ENCODE peak calls at places on chromosomes 6 and 20, in five cellular contexts. One of them, this sample, is unnamed.

GRCh38 chr20:8334641-8335040 is 202.6 kb downstream of the PLCB1 start:
- DNase-seq in PC-9: no peak
- DNase-seq in PC-3: no peak
- DNase-seq in neural progenitor cell: no peak
- DNase-seq in K562: no peak
- DNase-seq in this sample: no peak

GRCh38 chr20:4626228-4626627 is 95.5 kb upstream of the PRND start:
- DNase-seq in PC-9: no peak
- DNase-seq in neural progenitor cell: no peak
- DNase-seq in K562: no peak
- DNase-seq in PC-3: no peak
- DNase-seq in this sample: no peak

GRCh38 chr6:143260857-143261256 is 189.6 kb downstream of the ADAT2 start:
- DNase-seq in PC-9: peak
- DNase-seq in neural progenitor cell: no peak
- DNase-seq in PC-3: peak
- DNase-seq in K562: no peak
- DNase-seq in this sample: no peak

GRCh38 chr20:20083796-20084195 is 31.5 kb downstream of the CFAP61 start:
- DNase-seq in PC-9: no peak
- DNase-seq in neural progenitor cell: peak
- DNase-seq in K562: peak
- DNase-seq in PC-3: peak
- DNase-seq in this sample: no peak

GRCh38 chr20:9808166-9808565 is 30.7 kb downstream of the PAK5 start:
- DNase-seq in K562: no peak
- DNase-seq in PC-9: no peak
- DNase-seq in PC-3: no peak
- DNase-seq in neural progenitor cell: no peak
- DNase-seq in this sample: no peak

GRCh38 chr6:134166529-134167221 is 114.3 kb upstream of the SLC2A12 start:
- DNase-seq in PC-3: peak
- DNase-seq in K562: no peak
- DNase-seq in PC-9: no peak
- DNase-seq in neural progenitor cell: no peak
- DNase-seq in this sample: no peak

GRCh38 chr6:21265264-21266044 is 328.1 kb upstream of the SOX4 start:
- DNase-seq in K562: no peak
- DNase-seq in PC-9: no peak
- DNase-seq in neural progenitor cell: no peak
- DNase-seq in PC-3: peak
- DNase-seq in this sample: no peak

GRCh38 chr6:161407581-161407980 is 133.7 kb upstream of the AGPAT4 start:
- DNase-seq in PC-9: no peak
- DNase-seq in K562: peak
- DNase-seq in neural progenitor cell: peak
- DNase-seq in PC-3: peak
- DNase-seq in this sample: no peak

GRCh38 chr6:43737272-43738081 is 32.5 kb upstream of the VEGFA start:
- DNase-seq in PC-3: no peak
- DNase-seq in PC-9: peak
- DNase-seq in neural progenitor cell: peak
- DNase-seq in K562: no peak
- DNase-seq in this sample: no peak

DNA sequence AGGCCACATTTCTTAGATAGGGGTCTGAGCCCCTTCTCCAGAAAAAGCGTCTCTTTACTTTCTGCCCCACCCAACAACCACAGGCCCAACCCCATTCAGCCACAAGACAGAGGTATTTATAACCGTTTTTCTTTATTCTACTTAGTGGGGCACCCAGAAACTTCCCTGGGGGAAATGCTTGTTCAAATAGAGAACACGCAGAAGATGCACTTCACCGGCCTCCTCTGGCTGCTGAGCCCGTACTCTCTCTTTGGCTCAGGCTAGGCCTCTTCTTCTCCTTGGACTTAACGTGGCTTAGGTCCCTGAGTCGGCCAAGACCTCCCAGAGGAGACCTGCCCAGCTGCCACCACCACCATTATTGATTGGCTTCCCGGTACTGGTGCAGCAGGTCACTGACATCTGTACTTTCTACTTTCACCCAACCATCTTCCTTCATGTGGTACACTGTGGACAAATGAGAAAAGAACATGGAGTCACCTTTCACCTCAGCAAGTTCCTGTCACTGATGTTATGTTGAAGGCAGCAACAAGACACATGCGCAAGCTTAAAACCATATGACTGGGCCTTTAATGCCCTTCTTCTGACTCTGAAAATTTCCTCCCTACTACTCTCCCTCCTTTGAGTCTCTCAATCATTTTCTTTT is 2.2 kb upstream of the TAP2 start:
- DNase-seq in PC-3: no peak
- DNase-seq in K562: no peak
- DNase-seq in PC-9: no peak
- DNase-seq in neural progenitor cell: no peak
- DNase-seq in this sample: peak
- H3K27ac ChIP-seq in PC-3: no peak
- H3K27ac ChIP-seq in K562: no peak
- H3K27ac ChIP-seq in PC-9: no peak
- H3K27ac ChIP-seq in neural progenitor cell: no peak
- H3K27ac ChIP-seq in this sample: no peak

GRCh38 chr6:14596410-14596809 is 478.8 kb downstream of the CD83 start:
- DNase-seq in PC-3: peak
- DNase-seq in PC-9: no peak
- DNase-seq in neural progenitor cell: no peak
- DNase-seq in K562: peak
- DNase-seq in this sample: peak

GRCh38 chr6:14601490-14601889 is 483.9 kb downstream of the CD83 start:
- DNase-seq in K562: no peak
- DNase-seq in PC-9: no peak
- DNase-seq in PC-3: no peak
- DNase-seq in neural progenitor cell: no peak
- DNase-seq in this sample: no peak

GRCh38 chr6:14598017-14598864 is 480.7 kb downstream of the CD83 start:
- DNase-seq in PC-3: no peak
- DNase-seq in PC-9: no peak
- DNase-seq in neural progenitor cell: peak
- DNase-seq in K562: no peak
- DNase-seq in this sample: no peak
- TF ChIP-seq CTCF in PC-3: no peak
- TF ChIP-seq CTCF in PC-9: no peak
- TF ChIP-seq CTCF in neural progenitor cell: no peak
- TF ChIP-seq CTCF in K562: no peak
- TF ChIP-seq CTCF in this sample: no peak

GRCh38 chr20:37897008-37897548 is 5.8 kb upstream of the VSTM2L start:
- DNase-seq in K562: peak
- DNase-seq in PC-3: no peak
- DNase-seq in neural progenitor cell: peak
- DNase-seq in PC-9: no peak
- DNase-seq in this sample: no peak
- TF ChIP-seq EZH2 in K562: no peak
- TF ChIP-seq EZH2 in PC-3: no peak
- TF ChIP-seq EZH2 in neural progenitor cell: no peak
- TF ChIP-seq EZH2 in PC-9: no peak
- TF ChIP-seq EZH2 in this sample: no peak

GRCh38 chr6:7104752-7105151 is 3.0 kb upstream of the RREB1 start:
- DNase-seq in neural progenitor cell: no peak
- DNase-seq in K562: no peak
- DNase-seq in PC-3: no peak
- DNase-seq in PC-9: no peak
- DNase-seq in this sample: no peak

GRCh38 chr6:7107578-7108195 is at the start of gene RREB1:
- DNase-seq in PC-9: peak
- DNase-seq in neural progenitor cell: peak
- DNase-seq in PC-3: peak
- DNase-seq in K562: peak
- DNase-seq in this sample: peak

GRCh38 chr6:7108196-7108963 is 619 bp downstream of the RREB1 start:
- DNase-seq in K562: peak
- DNase-seq in PC-9: peak
- DNase-seq in PC-3: peak
- DNase-seq in neural progenitor cell: peak
- DNase-seq in this sample: peak

GRCh38 chr6:7106752-7107577 is 796 bp upstream of the RREB1 start:
- DNase-seq in PC-9: peak
- DNase-seq in K562: peak
- DNase-seq in PC-3: peak
- DNase-seq in neural progenitor cell: peak
- DNase-seq in this sample: peak

DNA sequence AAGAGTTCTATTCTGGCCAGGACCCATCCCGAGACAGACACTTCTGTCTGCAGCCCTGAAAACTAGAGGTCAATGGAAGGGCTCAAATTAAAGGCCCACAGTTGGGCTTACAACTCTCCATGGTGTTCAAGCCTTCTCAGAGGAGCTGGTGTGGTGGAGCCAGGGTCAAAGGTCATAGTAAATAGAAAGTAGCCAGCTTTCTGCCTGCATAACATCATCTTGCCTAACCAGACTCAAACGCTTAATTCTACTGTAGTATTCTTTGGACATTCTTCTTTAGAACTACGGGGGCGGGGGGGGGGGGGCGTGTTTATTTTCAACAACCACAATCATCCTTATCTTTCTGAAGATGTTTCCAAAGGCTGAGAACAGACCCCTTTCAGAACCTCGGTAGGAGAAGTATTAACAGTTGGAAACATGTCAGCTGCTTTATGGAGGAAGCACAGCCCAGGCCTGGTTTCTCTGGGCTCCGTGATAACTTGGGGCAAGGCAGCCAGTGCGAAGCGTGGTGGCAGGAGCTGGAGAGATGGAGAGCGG is 1.5 kb upstream of the RREB1 start:
- DNase-seq in PC-3: no peak
- DNase-seq in neural progenitor cell: peak
- DNase-seq in K562: no peak
- DNase-seq in PC-9: no peak
- DNase-seq in this sample: no peak
- H3K27ac ChIP-seq in PC-3: peak
- H3K27ac ChIP-seq in neural progenitor cell: no peak
- H3K27ac ChIP-seq in K562: peak
- H3K27ac ChIP-seq in PC-9: no peak
- H3K27ac ChIP-seq in this sample: no peak

GRCh38 chr6:109059591-109060021 is 35.0 kb downstream of the SESN1 start:
- DNase-seq in PC-9: no peak
- DNase-seq in neural progenitor cell: no peak
- DNase-seq in PC-3: peak
- DNase-seq in K562: no peak
- DNase-seq in this sample: no peak
- TF ChIP-seq CTCF in PC-9: peak
- TF ChIP-seq CTCF in neural progenitor cell: no peak
- TF ChIP-seq CTCF in PC-3: peak
- TF ChIP-seq CTCF in K562: no peak
- TF ChIP-seq CTCF in this sample: no peak

This sample was measured in DND-41.